ENCODE peak calls at places on chromosomes 2 and 18, in eight cellular contexts. D is adrenal gland; V is CD8-positive, alpha-beta memory T cell; Y is ovary; J is transverse colon; I is prostate gland; U is IMR-90; G is SJSA1. N is an unnamed sample. For H3K9me3, the result is how much of the 10 kb centered on the place peaks cover.

GRCh38 chr2:240640939-240641338 is 15.7 kb downstream of the GPR35 start:
- DNase-seq in D (peak), V (peak), Y (no peak), J (peak), I (no peak), U (no peak), G (no peak), N (no peak)

GRCh38 chr2:205892141-205893064 is 193.6 kb downstream of the INO80D start:
- DNase-seq in D (no peak), V (no peak), Y (peak), J (peak), I (peak), U (peak), G (peak), N (peak)

GRCh38 chr2:223641062-223641461 is 38.9 kb upstream of the SCG2 start:
- DNase-seq in D (no peak), V (no peak), Y (no peak), J (no peak), I (peak), U (peak), G (no peak), N (no peak)

GRCh38 chr2:39494784-39495251 is 57.7 kb upstream of the MAP4K3 start:
- DNase-seq in D (no peak), V (no peak), Y (no peak), J (no peak), I (no peak), U (peak), G (peak), N (no peak)

GRCh38 chr2:72236445-72237067 is 88.9 kb upstream of the CYP26B1 start:
- DNase-seq in D (no peak), V (no peak), Y (no peak), J (no peak), I (no peak), U (peak), G (no peak), N (no peak)

GRCh38 chr2:205188516-205189138 is 493.7 kb upstream of the NRP2 start:
- DNase-seq in D (peak), V (no peak), Y (peak), J (peak), I (no peak), U (peak), G (no peak), N (peak)

GRCh38 chr2:218129756-218130155 is 3.9 kb downstream of the CXCR2 start:
- DNase-seq in D (peak), V (no peak), Y (no peak), J (no peak), I (no peak), U (peak), G (no peak), N (no peak)

GRCh38 chr2:79393107-79393506 is 119.7 kb upstream of the CTNNA2 start:
- DNase-seq in D (no peak), V (no peak), Y (no peak), J (no peak), I (no peak), U (no peak), G (no peak), N (no peak)

GRCh38 chr2:228866781-228867180 is 404.3 kb downstream of the PID1 start:
- DNase-seq in D (no peak), V (no peak), Y (no peak), J (no peak), I (no peak), U (no peak), G (no peak), N (no peak)

GRCh38 chr18:67456691-67457090 is 59.8 kb downstream of the DSEL start:
- DNase-seq in D (no peak), V (no peak), Y (no peak), J (no peak), I (no peak), U (no peak), G (no peak), N (no peak)

GRCh38 chr2:67600472-67600871 is 203.3 kb downstream of the ETAA1 start:
- DNase-seq in D (no peak), V (no peak), Y (no peak), J (no peak), I (no peak), U (no peak), G (peak), N (no peak)

GRCh38 chr2:39128919-39129391 is 8.1 kb upstream of the SOS1 start:
- DNase-seq in D (no peak), V (peak), Y (no peak), J (peak), I (no peak), U (no peak), G (no peak), N (no peak)

GRCh38 chr2:11305338-11305737 is 39.1 kb downstream of the ROCK2 start:
- DNase-seq in D (no peak), V (no peak), Y (no peak), J (no peak), I (no peak), U (peak), G (no peak), N (no peak)

GRCh38 chr18:32333781-32334180 is 136.9 kb downstream of the GAREM1 start:
- DNase-seq in D (no peak), V (no peak), Y (no peak), J (no peak), I (peak), U (no peak), G (no peak), N (no peak)

GRCh38 chr2:186379052-186379451 is 107.0 kb upstream of the ZC3H15 start:
- DNase-seq in D (no peak), V (no peak), Y (no peak), J (no peak), I (no peak), U (peak), G (no peak), N (no peak)

DNA sequence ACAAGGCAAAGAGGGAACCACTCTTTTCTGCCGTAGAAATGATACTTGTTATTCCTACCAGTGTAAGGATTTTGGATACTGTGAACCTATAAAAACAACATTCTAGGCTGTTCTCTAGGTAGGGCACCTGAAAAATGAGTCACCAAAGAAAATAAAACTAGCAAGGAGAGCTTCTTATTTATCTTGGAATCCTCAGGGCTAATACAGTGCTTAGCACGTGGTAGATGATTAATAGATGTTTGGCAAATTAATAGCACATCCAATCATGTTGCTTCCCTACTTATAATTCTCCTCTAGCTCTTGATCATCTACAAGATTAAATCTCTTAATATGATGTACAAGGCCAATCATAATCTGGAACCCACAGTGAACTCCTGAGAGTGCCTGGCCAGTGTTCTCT is 73.1 kb downstream of the AAK1 start:
- DNase-seq in D (no peak), V (no peak), Y (no peak), J (no peak), I (peak), U (no peak), G (no peak), N (no peak)
- H3K9me3 ChIP-seq in D (under half), V (under half), Y (under half), J (under half), I (under half), U (under half), G (under half), N (under half)

GRCh38 chr18:74221081-74221480 is 70.7 kb downstream of the CYB5A start:
- DNase-seq in D (no peak), V (no peak), Y (no peak), J (no peak), I (no peak), U (no peak), G (no peak), N (no peak)

GRCh38 chr18:74217476-74218143 is 69.3 kb downstream of the TIMM21 start:
- DNase-seq in D (no peak), V (no peak), Y (no peak), J (no peak), I (no peak), U (no peak), G (no peak), N (peak)

GRCh38 chr18:74216661-74217110 is 68.4 kb downstream of the TIMM21 start:
- DNase-seq in D (no peak), V (no peak), Y (no peak), J (no peak), I (no peak), U (no peak), G (no peak), N (no peak)

GRCh38 chr18:74215863-74216262 is 67.5 kb downstream of the TIMM21 start:
- DNase-seq in D (no peak), V (no peak), Y (no peak), J (no peak), I (no peak), U (no peak), G (no peak), N (no peak)

GRCh38 chr18:74219056-74219455 is 70.7 kb downstream of the TIMM21 start:
- DNase-seq in D (no peak), V (no peak), Y (no peak), J (no peak), I (no peak), U (no peak), G (no peak), N (no peak)
- H3K4me3 ChIP-seq in D (no peak), V (no peak), Y (no peak), J (no peak), I (no peak), U (no peak), G (no peak), N (no peak)

DNA sequence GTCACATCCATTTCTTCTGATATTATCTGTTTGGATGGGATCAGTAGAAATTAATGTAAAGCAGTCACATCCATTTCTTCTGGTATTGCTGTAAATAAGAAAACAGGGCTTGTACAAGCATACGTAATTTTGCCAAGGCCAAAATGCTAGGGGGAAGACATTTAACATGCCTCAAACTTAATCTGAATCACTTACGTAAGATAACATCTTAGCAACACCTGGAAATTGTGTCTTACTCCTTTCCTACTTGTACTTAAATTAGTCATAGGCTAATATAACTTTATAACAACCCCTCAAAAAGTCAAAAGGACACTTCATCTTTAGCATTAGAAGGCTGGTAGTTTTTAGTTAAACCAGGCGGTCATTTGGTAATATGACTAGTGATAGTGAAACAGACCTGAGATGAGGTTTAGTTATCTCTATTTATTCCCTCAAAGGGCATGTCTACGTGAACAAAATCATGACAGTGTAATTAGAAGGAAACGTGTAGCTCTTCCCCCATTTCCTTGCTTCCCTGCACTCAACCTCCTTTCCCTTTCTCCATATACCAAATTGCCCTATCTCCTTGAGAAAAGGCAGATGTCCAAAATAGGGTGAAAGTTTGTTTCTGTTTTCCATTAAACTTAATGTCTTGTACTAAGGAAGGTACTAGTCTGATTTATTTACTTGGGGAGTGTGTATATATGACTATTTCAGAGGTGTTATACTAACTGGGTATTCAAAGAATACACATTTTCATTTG is 99.3 kb upstream of the FZD5 start:
- DNase-seq in D (no peak), V (no peak), Y (no peak), J (no peak), I (no peak), U (no peak), G (no peak), N (no peak)
- H3K9me3 ChIP-seq in D (under half), V (under half), Y (under half), J (under half), I (under half), U (under half), G (under half), N (under half)

GRCh38 chr2:66448592-66448991 is 13.7 kb downstream of the MEIS1 start:
- DNase-seq in D (no peak), V (no peak), Y (no peak), J (no peak), I (no peak), U (no peak), G (no peak), N (no peak)

GRCh38 chr2:66455490-66455889 is 20.6 kb downstream of the MEIS1 start:
- DNase-seq in D (no peak), V (no peak), Y (no peak), J (no peak), I (no peak), U (no peak), G (no peak), N (no peak)

GRCh38 chr2:66452917-66453316 is 18.0 kb downstream of the MEIS1 start:
- DNase-seq in D (no peak), V (no peak), Y (no peak), J (no peak), I (no peak), U (no peak), G (no peak), N (no peak)

GRCh38 chr2:66456183-66457041 is 21.5 kb downstream of the MEIS1 start:
- DNase-seq in D (no peak), V (no peak), Y (no peak), J (no peak), I (no peak), U (no peak), G (no peak), N (no peak)

GRCh38 chr2:66452214-66452613 is 17.3 kb downstream of the MEIS1 start:
- DNase-seq in D (no peak), V (no peak), Y (no peak), J (no peak), I (no peak), U (no peak), G (no peak), N (no peak)
- H3K4me3 ChIP-seq in D (no peak), V (no peak), Y (no peak), J (no peak), I (no peak), U (no peak), G (no peak), N (no peak)

DNA sequence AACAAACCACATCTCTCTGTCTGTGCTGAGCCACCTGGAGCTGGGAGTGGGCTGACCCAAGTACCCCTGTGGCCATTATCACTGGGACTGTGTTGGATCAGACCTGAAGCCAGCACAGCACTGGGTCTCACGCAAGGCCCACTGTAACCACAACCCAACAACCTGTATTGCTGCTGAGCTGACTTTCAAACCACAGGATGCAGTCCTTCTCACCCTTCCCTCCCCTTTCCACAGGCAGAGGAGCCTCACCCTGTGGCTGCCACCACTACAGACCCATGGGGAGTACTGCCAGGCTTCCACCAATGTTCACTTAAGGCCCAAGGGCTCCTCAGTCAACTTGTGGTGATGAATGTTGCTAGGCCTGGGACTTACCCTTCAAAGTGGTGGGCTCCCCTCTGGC is 135.7 kb downstream of the DIS3L2 start:
- DNase-seq in D (no peak), V (no peak), Y (no peak), J (no peak), I (no peak), U (no peak), G (no peak), N (no peak)
- H3K9me3 ChIP-seq in D (under half), V (under half), Y (under half), J (under half), I (under half), U (under half), G (under half), N (under half)

GRCh38 chr2:237694423-237695194 is 67.2 kb downstream of the LRRFIP1 start:
- DNase-seq in D (no peak), V (no peak), Y (no peak), J (no peak), I (no peak), U (no peak), G (no peak), N (no peak)

GRCh38 chr2:237697586-237698337 is 70.4 kb downstream of the LRRFIP1 start:
- DNase-seq in D (no peak), V (peak), Y (no peak), J (no peak), I (no peak), U (no peak), G (no peak), N (no peak)

GRCh38 chr2:237696471-237696870 is 69.1 kb downstream of the LRRFIP1 start:
- DNase-seq in D (no peak), V (peak), Y (no peak), J (no peak), I (no peak), U (no peak), G (no peak), N (no peak)

GRCh38 chr2:237693281-237694039 is 66.1 kb downstream of the LRRFIP1 start:
- DNase-seq in D (no peak), V (peak), Y (no peak), J (peak), I (no peak), U (peak), G (no peak), N (no peak)

GRCh38 chr2:237695201-237695780 is 67.9 kb downstream of the LRRFIP1 start:
- DNase-seq in D (no peak), V (peak), Y (no peak), J (no peak), I (no peak), U (peak), G (peak), N (no peak)
- H3K4me3 ChIP-seq in D (peak), V (peak), Y (no peak), J (peak), I (no peak), U (no peak), G (no peak), N (no peak)

GRCh38 chr2:108641766-108642165 is 77.5 kb upstream of the RANBP2 start:
- DNase-seq in D (no peak), V (no peak), Y (no peak), J (no peak), I (no peak), U (no peak), G (no peak), N (no peak)

GRCh38 chr2:108640731-108641130 is 78.6 kb upstream of the RANBP2 start:
- DNase-seq in D (no peak), V (no peak), Y (no peak), J (no peak), I (no peak), U (peak), G (peak), N (no peak)

DNA sequence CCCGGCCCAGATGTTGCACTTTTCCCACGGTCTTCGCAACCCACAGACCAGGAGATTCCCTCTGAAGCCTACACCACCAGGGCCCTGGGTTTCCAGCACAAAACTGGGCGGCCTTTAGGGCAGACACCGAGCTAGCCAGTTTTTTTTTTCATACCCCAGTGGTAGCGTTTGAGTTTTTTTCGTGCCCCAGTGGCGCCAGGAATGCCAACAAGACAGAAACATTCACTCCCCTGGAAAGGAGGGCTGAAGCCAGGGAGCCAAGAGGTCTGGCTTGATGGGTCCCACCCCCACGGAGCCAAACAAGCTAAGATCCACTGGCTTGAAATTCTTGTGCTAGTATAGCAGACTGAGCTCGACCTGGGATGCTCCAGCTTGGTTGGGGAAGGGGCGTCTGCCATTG is 75.8 kb upstream of the RANBP2 start:
- DNase-seq in D (no peak), V (no peak), Y (no peak), J (no peak), I (no peak), U (no peak), G (no peak), N (no peak)
- H3K9me3 ChIP-seq in D (under half), V (under half), Y (under half), J (under half), I (under half), U (under half), G (under half), N (under half)

GRCh38 chr2:199744260-199744659 is 106.7 kb downstream of the FTCDNL1 start:
- DNase-seq in D (no peak), V (no peak), Y (no peak), J (no peak), I (no peak), U (no peak), G (no peak), N (no peak)

GRCh38 chr2:199739413-199740110 is 111.4 kb downstream of the FTCDNL1 start:
- DNase-seq in D (peak), V (peak), Y (peak), J (peak), I (peak), U (peak), G (peak), N (peak)

GRCh38 chr2:199740111-199740428 is 110.9 kb downstream of the FTCDNL1 start:
- DNase-seq in D (no peak), V (no peak), Y (no peak), J (no peak), I (peak), U (no peak), G (no peak), N (no peak)

GRCh38 chr2:199744676-199745075 is 106.3 kb downstream of the FTCDNL1 start:
- DNase-seq in D (no peak), V (no peak), Y (no peak), J (no peak), I (no peak), U (no peak), G (no peak), N (no peak)

DNA sequence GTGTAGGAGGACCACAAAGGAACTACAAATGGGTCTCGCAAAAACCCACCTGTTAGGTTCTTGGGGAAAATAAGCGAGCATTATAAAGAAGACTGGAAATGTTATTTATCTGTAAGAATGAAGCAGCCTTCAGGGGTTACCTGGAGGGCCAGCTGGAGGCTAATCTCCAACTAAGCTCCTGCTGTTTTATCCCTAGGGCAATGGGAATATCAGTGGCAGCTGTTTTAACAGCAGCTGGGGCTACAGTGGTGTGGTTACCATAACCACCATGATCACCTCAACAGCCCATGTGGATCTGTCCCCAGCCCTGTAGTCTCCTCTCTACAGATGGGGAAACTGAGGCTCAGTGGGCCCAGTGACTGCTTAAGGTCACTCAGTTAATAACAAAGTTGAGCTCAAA is 108.1 kb downstream of the FTCDNL1 start:
- DNase-seq in D (no peak), V (no peak), Y (no peak), J (no peak), I (no peak), U (no peak), G (no peak), N (no peak)
- H3K4me3 ChIP-seq in D (no peak), V (no peak), Y (no peak), J (no peak), I (no peak), U (no peak), G (no peak), N (no peak)

N was measured in lung.